ENCODE peak calls at places on chromosome 1, in ten cellular contexts. L is fibroblast of lung, V is mesendoderm, T is GM12878, G is endodermal cell, H is PC-3, S is adipocyte, U is mammary epithelial cell, Z is endothelial cell of umbilical vein, C is IMR-90. P is an unnamed sample. For H3K4me1, the result is how much of the 10 kb centered on the place peaks cover.

GRCh38 chr1:24918370-24918769 is 11.7 kb downstream of the RUNX3 start:
- DNase-seq in C (no peak), G (no peak), T (no peak), V (no peak), U (no peak), L (no peak), S (no peak), H (no peak), Z (no peak), P (no peak)

GRCh38 chr1:15130607-15131006 is 22.9 kb upstream of the TMEM51 start:
- DNase-seq in T (no peak), G (no peak), Z (no peak), V (no peak), L (no peak), C (no peak), S (no peak), U (no peak), H (no peak), P (no peak)

GRCh38 chr1:198495635-198496034 is 44.8 kb downstream of the ATP6V1G3 start:
- DNase-seq in H (no peak), C (no peak), U (no peak), T (no peak), V (no peak), L (peak), S (no peak), Z (no peak), G (no peak), P (peak)

GRCh38 chr1:70042090-70042716 is 163.2 kb downstream of the LRRC40 start:
- DNase-seq in V (no peak), G (no peak), L (peak), H (no peak), T (no peak), C (no peak), Z (no peak), U (no peak), S (peak), P (no peak)

GRCh38 chr1:12640237-12640957 is 3.5 kb upstream of the AADACL4 start:
- DNase-seq in T (no peak), U (peak), V (peak), S (no peak), G (no peak), L (no peak), H (no peak), Z (no peak), C (no peak), P (no peak)

GRCh38 chr1:40951943-40952743 is 27.4 kb upstream of the CTPS1 start:
- DNase-seq in S (peak), G (peak), Z (peak), C (peak), T (no peak), H (peak), L (no peak), U (peak), V (peak), P (peak)

GRCh38 chr1:33446590-33446989 is 15.7 kb upstream of the PHC2 start:
- DNase-seq in Z (no peak), L (no peak), C (no peak), G (no peak), S (no peak), U (no peak), H (no peak), V (no peak), T (no peak), P (no peak)

GRCh38 chr1:79741720-79742421 is 735.3 kb upstream of the ADGRL4 start:
- DNase-seq in U (no peak), S (no peak), C (no peak), T (peak), Z (no peak), G (no peak), V (no peak), L (no peak), H (no peak), P (no peak)

GRCh38 chr1:165773324-165773965 is 4.8 kb upstream of the TMCO1 start:
- DNase-seq in H (peak), C (peak), V (peak), L (peak), Z (peak), G (no peak), U (peak), S (peak), T (no peak), P (no peak)

GRCh38 chr1:29270881-29271390 is 34.6 kb downstream of the PTPRU start:
- DNase-seq in S (no peak), U (no peak), H (no peak), Z (no peak), C (no peak), T (no peak), L (no peak), G (no peak), V (no peak), P (no peak)

GRCh38 chr1:193486671-193487229 is 300.3 kb upstream of the B3GALT2 start:
- DNase-seq in S (peak), Z (no peak), C (peak), H (no peak), L (peak), V (no peak), T (no peak), U (peak), G (no peak), P (no peak)

GRCh38 chr1:29408831-29409605 is 172.7 kb downstream of the PTPRU start:
- DNase-seq in V (no peak), L (no peak), Z (no peak), T (no peak), U (no peak), S (no peak), G (peak), C (no peak), H (no peak), P (no peak)

GRCh38 chr1:54290443-54291184 is 90.6 kb downstream of the MRPL37 start:
- DNase-seq in S (no peak), Z (no peak), V (no peak), C (peak), H (no peak), L (peak), U (no peak), T (no peak), G (no peak), P (no peak)

GRCh38 chr1:56654126-56654923 is 9.2 kb downstream of the PRKAA2 start:
- DNase-seq in H (no peak), L (peak), U (no peak), S (no peak), C (no peak), V (no peak), Z (no peak), T (no peak), G (no peak), P (no peak)

GRCh38 chr1:164617607-164618564 is 58.9 kb downstream of the PBX1 start:
- DNase-seq in L (no peak), T (no peak), C (peak), G (peak), V (peak), Z (peak), U (peak), H (peak), S (peak), P (peak)

GRCh38 chr1:20732071-20732587 is 374 bp downstream of the SH2D5 start:
- DNase-seq in H (peak), L (peak), U (peak), V (peak), G (peak), Z (peak), S (peak), C (peak), T (no peak), P (peak)

GRCh38 chr1:88985033-88985432 is 7.4 kb downstream of the KYAT3 start:
- DNase-seq in L (peak), Z (peak), G (no peak), V (no peak), T (no peak), H (peak), S (peak), C (peak), U (peak), P (no peak)

GRCh38 chr1:170864784-170865538 is 70.4 kb upstream of the MROH9 start:
- DNase-seq in C (no peak), T (no peak), Z (no peak), H (no peak), L (no peak), G (no peak), V (no peak), U (no peak), S (no peak), P (no peak)

GRCh38 chr1:157806431-157807149 is 13.3 kb downstream of the FCRL1 start:
- DNase-seq in L (no peak), T (peak), S (no peak), C (no peak), V (no peak), H (no peak), Z (no peak), G (no peak), U (no peak), P (no peak)

GRCh38 chr1:145871994-145872411 is 13.1 kb upstream of the PIAS3 start:
- DNase-seq in T (no peak), G (peak), U (peak), Z (peak), H (no peak), L (peak), S (peak), V (peak), C (peak), P (peak)

GRCh38 chr1:208173749-208174148 is 70.4 kb downstream of the PLXNA2 start:
- DNase-seq in V (no peak), L (peak), G (no peak), Z (no peak), S (no peak), H (no peak), T (no peak), U (no peak), C (no peak), P (no peak)

GRCh38 chr1:167661527-167662436 is 31.8 kb downstream of the RCSD1 start:
- DNase-seq in C (peak), V (no peak), G (no peak), U (peak), Z (peak), S (peak), H (peak), T (no peak), L (peak), P (no peak)

GRCh38 chr1:214552174-214552608 is 789 bp upstream of the PTPN14 start:
- DNase-seq in V (peak), G (peak), C (peak), U (peak), S (peak), T (no peak), Z (peak), L (peak), H (peak), P (peak)

GRCh38 chr1:9437931-9438330 is 101.3 kb upstream of the SLC25A33 start:
- DNase-seq in L (peak), V (peak), G (peak), Z (no peak), C (peak), H (peak), S (no peak), T (no peak), U (peak), P (no peak)

GRCh38 chr1:47709302-47710074 is 271.6 kb downstream of the FOXD2 start:
- DNase-seq in V (peak), G (peak), T (no peak), H (no peak), S (peak), U (no peak), L (no peak), Z (no peak), C (no peak), P (peak)

GRCh38 chr1:55203064-55203463 is 12.1 kb downstream of the USP24 start:
- DNase-seq in S (no peak), G (no peak), H (no peak), U (no peak), C (no peak), Z (peak), V (no peak), L (no peak), T (no peak), P (no peak)

GRCh38 chr1:95176859-95177258 is 57.2 kb upstream of the RWDD3 start:
- DNase-seq in L (no peak), S (no peak), T (no peak), Z (no peak), H (no peak), G (no peak), C (no peak), V (no peak), U (no peak), P (no peak)

GRCh38 chr1:64302971-64303370 is 99.5 kb downstream of the UBE2U start:
- DNase-seq in T (no peak), G (no peak), U (peak), H (peak), L (peak), C (peak), Z (no peak), V (no peak), S (peak), P (no peak)

GRCh38 chr1:162873671-162874666 is 13.0 kb upstream of the CCDC190 start:
- DNase-seq in Z (peak), S (peak), C (peak), L (peak), V (no peak), T (no peak), U (no peak), G (no peak), H (peak), P (no peak)

GRCh38 chr1:181189691-181190361 is 101.3 kb downstream of the IER5 start:
- DNase-seq in C (peak), S (peak), Z (peak), L (peak), H (peak), V (peak), G (peak), U (peak), T (no peak), P (peak)

GRCh38 chr1:110875216-110875731 is 2.3 kb downstream of the CD53 start:
- DNase-seq in H (no peak), U (no peak), S (no peak), Z (no peak), V (no peak), G (no peak), T (peak), C (no peak), L (no peak), P (no peak)

GRCh38 chr1:5425304-5425703 is 566.9 kb downstream of the NPHP4 start:
- DNase-seq in G (no peak), T (no peak), U (no peak), Z (no peak), V (peak), H (no peak), S (no peak), C (no peak), L (no peak), P (peak)

GRCh38 chr1:71311396-71311795 is 230.6 kb upstream of the ZRANB2 start:
- DNase-seq in G (no peak), S (peak), T (no peak), V (no peak), L (peak), H (no peak), U (no peak), Z (no peak), C (no peak), P (no peak)

GRCh38 chr1:217273866-217274265 is 357.0 kb downstream of the GPATCH2 start:
- DNase-seq in S (no peak), T (no peak), H (peak), Z (no peak), C (peak), G (no peak), L (peak), U (no peak), V (no peak), P (no peak)

GRCh38 chr1:32249831-32250525 is 1.1 kb upstream of the LCK start:
- DNase-seq in C (peak), G (no peak), S (no peak), V (no peak), L (peak), T (peak), Z (peak), U (no peak), H (no peak), P (no peak)

GRCh38 chr1:65992160-65993046 is 199.7 kb downstream of the PDE4B start:
- DNase-seq in L (peak), S (peak), V (peak), U (no peak), T (no peak), C (no peak), G (no peak), H (peak), Z (no peak), P (peak)

GRCh38 chr1:29124366-29125236 is 898 bp upstream of the TMEM200B start:
- DNase-seq in V (peak), Z (peak), S (peak), C (peak), H (peak), G (peak), U (peak), L (peak), T (no peak), P (peak)

GRCh38 chr1:8055973-8056372 is 29.9 kb upstream of the ERRFI1 start:
- DNase-seq in U (peak), H (peak), Z (no peak), L (peak), C (peak), V (no peak), S (peak), T (no peak), G (no peak), P (no peak)

GRCh38 chr1:152510503-152510902 is at the start of gene LCE5A:
- DNase-seq in C (no peak), G (no peak), S (no peak), H (no peak), L (no peak), Z (no peak), V (no peak), T (no peak), U (no peak), P (no peak)
- H3K9ac ChIP-seq in C (no peak), G (no peak), S (no peak), H (no peak), L (no peak), Z (no peak), V (no peak), T (no peak), U (no peak), P (no peak)

GRCh38 chr1:100438789-100439188 is 86.5 kb downstream of the CDC14A start:
- DNase-seq in H (no peak), U (no peak), C (no peak), L (no peak), V (no peak), Z (no peak), S (no peak), G (no peak), T (no peak), P (no peak)
- H3K4me1 ChIP-seq in H (under half), U (under half), C (under half), L (under half), V (under half), Z (under half), S (under half), G (under half), T (under half), P (under half)

GRCh38 chr1:234722904-234723588 is 113.1 kb upstream of the IRF2BP2 start:
- DNase-seq in S (peak), H (peak), V (peak), L (peak), Z (peak), G (peak), C (peak), U (peak), T (no peak), P (no peak)

GRCh38 chr1:234726359-234726836 is 116.4 kb upstream of the IRF2BP2 start:
- DNase-seq in S (peak), V (peak), Z (peak), G (peak), U (peak), C (peak), T (no peak), H (no peak), L (no peak), P (peak)

GRCh38 chr1:234722267-234722704 is 112.3 kb upstream of the IRF2BP2 start:
- DNase-seq in C (no peak), G (no peak), L (no peak), H (no peak), Z (no peak), T (no peak), S (no peak), U (no peak), V (no peak), P (no peak)

GRCh38 chr1:234725177-234726132 is 115.5 kb upstream of the IRF2BP2 start:
- DNase-seq in L (peak), C (no peak), U (no peak), Z (peak), H (peak), S (no peak), G (no peak), V (peak), T (no peak), P (no peak)

GRCh38 chr1:234724517-234725176 is 114.7 kb upstream of the IRF2BP2 start:
- DNase-seq in T (no peak), U (no peak), V (no peak), S (no peak), C (no peak), Z (peak), L (no peak), H (no peak), G (peak), P (peak)
- H3K4me3 ChIP-seq in T (peak), U (no peak), V (no peak), S (peak), C (peak), Z (no peak), L (no peak), H (peak), G (peak), P (no peak)

GRCh38 chr1:17442841-17443240 is 3.4 kb upstream of the RCC2 start:
- DNase-seq in V (no peak), L (no peak), G (no peak), C (no peak), U (no peak), T (no peak), Z (no peak), H (no peak), S (no peak), P (no peak)
- H3K9ac ChIP-seq in V (no peak), L (no peak), G (no peak), C (no peak), U (no peak), T (no peak), Z (no peak), H (no peak), S (no peak), P (no peak)

P was measured in neural progenitor cell.